ENCODE peak calls at places on chromosomes 5 and 9, in four cellular contexts. Z is HepG2, I is K562, A is HEK293T. H is an unnamed sample.

GRCh38 chr9:77514886-77515711 is 133.0 kb downstream of the GNA14 start:
- DNase-seq in Z (peak), A (no peak), I (no peak), H (no peak)

GRCh38 chr5:125549322-125549871 is 803.0 kb upstream of the ZNF608 start:
- DNase-seq in A (no peak), Z (no peak), I (no peak), H (no peak)

GRCh38 chr5:82164957-82165698 is 113.0 kb downstream of the RPS23 start:
- DNase-seq in I (peak), Z (no peak), A (peak), H (no peak)

GRCh38 chr5:151183451-151184245 is 26.1 kb upstream of the ANXA6 start:
- DNase-seq in A (peak), Z (no peak), I (no peak), H (no peak)

GRCh38 chr5:78600656-78601452 is 47.7 kb downstream of the LHFPL2 start:
- DNase-seq in I (no peak), A (no peak), Z (no peak), H (no peak)

GRCh38 chr9:70013598-70014196 is 30.0 kb upstream of the MAMDC2 start:
- DNase-seq in I (no peak), Z (no peak), A (no peak), H (no peak)

GRCh38 chr5:78755822-78756429 is 107.4 kb upstream of the LHFPL2 start:
- DNase-seq in I (no peak), A (no peak), Z (no peak), H (no peak)

GRCh38 chr5:122392844-122393243 is 80.8 kb downstream of the SNCAIP start:
- DNase-seq in A (no peak), I (no peak), Z (no peak), H (no peak)

GRCh38 chr5:134119720-134120119 is 5.2 kb downstream of the TCF7 start:
- DNase-seq in Z (no peak), A (no peak), I (no peak), H (no peak)

GRCh38 chr5:14810282-14810681 is 61.3 kb downstream of the ANKH start:
- DNase-seq in Z (no peak), A (no peak), I (no peak), H (no peak)

GRCh38 chr5:164027738-164028137 is 522.3 kb downstream of the MAT2B start:
- DNase-seq in I (no peak), A (no peak), Z (no peak), H (no peak)

GRCh38 chr5:135468086-135468485 is 15.9 kb upstream of the TIFAB start:
- DNase-seq in A (no peak), I (no peak), Z (no peak), H (no peak)

GRCh38 chr5:151628112-151628823 is 37.1 kb upstream of the FAT2 start:
- DNase-seq in Z (no peak), A (no peak), I (no peak), H (no peak)

GRCh38 chr9:113528811-113529210 is 65.3 kb downstream of the RGS3 start:
- DNase-seq in Z (no peak), I (no peak), A (no peak), H (no peak)

GRCh38 chr5:25285116-25285515 is 640.3 kb upstream of the CDH10 start:
- DNase-seq in Z (no peak), I (no peak), A (no peak), H (no peak)

GRCh38 chr5:134003957-134004625 is 684 bp downstream of the VDAC1 start:
- DNase-seq in A (peak), I (peak), Z (no peak), H (no peak)

GRCh38 chr5:57174128-57174849 is 430 bp downstream of the GPBP1 start:
- DNase-seq in A (no peak), I (peak), Z (no peak), H (no peak)

GRCh38 chr5:57176350-57176857 is 2.5 kb downstream of the GPBP1 start:
- DNase-seq in Z (no peak), A (no peak), I (no peak), H (no peak)

GRCh38 chr5:57174850-57175525 is 1.1 kb downstream of the GPBP1 start:
- DNase-seq in Z (no peak), A (no peak), I (peak), H (no peak)

GRCh38 chr5:57177479-57178156 is 3.8 kb downstream of the GPBP1 start:
- DNase-seq in I (peak), A (no peak), Z (no peak), H (no peak)

DNA sequence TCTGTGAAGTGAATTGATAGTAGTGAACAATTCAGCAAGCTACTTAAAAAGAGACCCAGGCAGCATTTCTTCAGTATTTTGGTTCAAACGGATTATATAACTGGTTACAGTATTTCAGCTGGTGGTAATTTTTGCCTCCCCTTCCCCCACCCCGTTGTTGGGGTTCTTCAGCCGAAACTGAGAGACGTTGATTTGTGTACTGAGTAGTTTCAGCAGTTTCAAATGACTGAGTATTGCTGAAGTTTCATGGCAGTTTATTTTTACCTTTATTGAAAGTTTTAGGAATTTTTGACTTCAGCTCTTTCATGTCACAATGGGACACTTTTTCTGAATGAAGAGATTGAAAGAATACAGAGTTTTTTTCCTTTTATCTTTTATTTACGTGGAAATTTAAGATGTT is 1.7 kb downstream of the GPBP1 start:
- DNase-seq in A (no peak), I (peak), Z (no peak), H (no peak)
- TF ChIP-seq TARDBP in A (no peak), I (no peak), Z (no peak), H (no peak)

DNA sequence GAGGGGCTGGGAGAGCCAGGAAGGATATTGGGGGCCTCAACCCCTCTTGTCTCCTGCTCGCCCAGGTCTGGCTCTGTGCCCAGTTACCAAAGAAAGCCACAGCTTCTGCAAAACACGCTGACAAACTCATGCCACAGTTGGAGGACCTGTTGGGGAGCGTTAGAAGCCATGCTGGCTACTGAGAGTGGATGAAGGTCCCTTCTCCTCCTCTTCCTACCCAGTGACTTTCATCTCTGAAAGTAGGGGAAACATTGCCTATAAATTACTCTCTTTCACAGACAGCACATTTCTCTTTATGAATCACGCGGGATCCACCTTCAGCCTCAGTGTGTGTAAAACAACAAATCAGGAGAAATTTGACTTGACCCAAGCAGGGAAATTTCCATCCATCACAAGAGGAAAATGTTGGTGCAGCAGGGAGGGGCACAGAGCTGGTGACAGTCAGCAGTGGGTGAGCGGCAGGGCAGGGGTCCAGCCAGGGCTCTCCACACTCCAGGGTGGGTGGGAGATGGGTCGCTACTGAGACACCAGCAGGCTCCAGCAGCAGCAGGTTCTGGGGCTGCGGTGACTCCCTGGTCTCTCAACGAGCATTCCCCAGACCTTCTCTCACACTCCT is 181.9 kb downstream of the FGF18 start:
- DNase-seq in A (no peak), Z (no peak), I (no peak), H (no peak)
- TF ChIP-seq TARDBP in A (no peak), Z (no peak), I (no peak), H (no peak)

DNA sequence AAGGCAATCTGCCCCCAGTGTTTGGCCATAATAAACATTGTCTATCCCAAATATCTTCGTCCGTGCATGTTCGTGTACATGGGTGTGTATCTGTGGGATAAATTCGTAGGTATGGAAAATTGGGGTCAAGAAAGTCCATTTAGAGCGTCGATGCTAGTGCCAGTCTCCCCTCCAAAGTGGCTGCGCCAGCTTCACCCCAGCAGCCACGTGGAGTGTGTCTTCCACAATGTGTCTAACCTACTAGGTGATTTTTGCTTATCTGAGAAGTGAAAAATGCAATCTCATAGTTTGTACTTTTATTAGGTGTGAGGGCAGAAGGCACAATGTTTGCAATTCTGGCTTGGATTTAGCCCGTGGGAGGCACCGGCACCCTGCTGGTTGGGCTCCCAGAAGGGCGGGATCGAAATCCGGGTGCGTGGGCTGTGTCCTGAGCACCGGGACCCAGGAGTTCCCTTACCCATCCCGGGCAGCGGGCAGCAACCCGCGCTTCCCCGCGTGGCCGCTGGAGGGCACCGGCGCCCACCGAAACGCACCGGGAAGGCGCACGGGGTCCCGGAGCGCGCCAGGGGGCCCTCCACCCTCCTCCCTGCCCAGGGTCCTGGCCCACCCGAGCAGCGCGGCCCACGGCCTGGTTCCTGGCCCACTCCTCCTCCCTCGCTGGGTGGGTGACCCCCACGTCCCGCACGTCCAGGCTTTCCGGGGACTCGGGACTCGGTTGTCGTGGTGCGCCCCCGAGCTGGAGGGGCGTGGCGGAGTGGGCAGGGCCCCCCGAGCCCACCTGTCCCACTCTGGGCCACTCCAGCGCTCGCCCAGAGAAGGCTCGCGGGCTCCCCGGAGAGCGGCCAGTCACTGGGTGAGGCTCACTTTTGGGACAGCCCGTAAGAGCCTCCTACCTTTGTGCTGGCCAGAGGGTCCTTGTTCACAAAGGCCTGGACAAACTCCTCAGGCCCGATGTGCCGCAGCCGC is 55.4 kb upstream of the RNF130 start:
- DNase-seq in I (peak), Z (no peak), A (peak), H (no peak)
- TF ChIP-seq TARDBP in I (no peak), Z (no peak), A (no peak), H (no peak)

GRCh38 chr5:172373680-172374079 is 80.6 kb downstream of the SH3PXD2B start:
- DNase-seq in A (no peak), I (no peak), Z (no peak), H (no peak)

GRCh38 chr5:172370237-172370640 is 84.1 kb downstream of the SH3PXD2B start:
- DNase-seq in Z (no peak), I (no peak), A (no peak), H (no peak)

GRCh38 chr5:172365948-172366608 is 82.5 kb upstream of the UBTD2 start:
- DNase-seq in I (no peak), A (no peak), Z (no peak), H (no peak)

GRCh38 chr5:172374783-172375182 is 79.5 kb downstream of the SH3PXD2B start:
- DNase-seq in I (no peak), Z (no peak), A (no peak), H (no peak)

GRCh38 chr5:172370648-172371248 is 83.6 kb downstream of the SH3PXD2B start:
- DNase-seq in I (peak), Z (peak), A (no peak), H (no peak)
- TF ChIP-seq TARDBP in I (no peak), Z (no peak), A (no peak), H (no peak)

GRCh38 chr9:134782921-134783698 is 97.5 kb upstream of the FCN2 start:
- DNase-seq in Z (no peak), A (no peak), I (no peak), H (peak)
- TF ChIP-seq TARDBP in Z (no peak), A (no peak), I (no peak), H (no peak)

GRCh38 chr9:88418715-88419540 is 30.7 kb downstream of the SPIN1 start:
- DNase-seq in I (no peak), Z (no peak), A (no peak), H (no peak)
- TF ChIP-seq TARDBP in I (no peak), Z (no peak), A (no peak), H (no peak)

H was measured in GM12878.